ENCODE peak calls at places on chromosomes 16 and 17, in seven cellular contexts. K, N, P, L, X, F and J are unnamed samples.

GRCh38 chr16:54070944-54071343 is 215.6 kb downstream of the IRX3 start:
- DNase-seq in K (no peak), N (no peak), P (no peak), L (no peak), X (no peak), F (no peak), J (no peak)

GRCh38 chr16:67547423-67548264 is 14.7 kb upstream of the CTCF start:
- DNase-seq in K (peak), N (no peak), P (no peak), L (no peak), X (no peak), F (no peak), J (no peak)

GRCh38 chr17:47618416-47618815 is 31.3 kb upstream of the KPNB1 start:
- DNase-seq in K (no peak), N (peak), P (peak), L (no peak), X (no peak), F (no peak), J (no peak)

GRCh38 chr17:64073771-64074703 is 53.6 kb upstream of the ICAM2 start:
- DNase-seq in K (no peak), N (no peak), P (no peak), L (no peak), X (no peak), F (no peak), J (no peak)

GRCh38 chr16:23072084-23072599 is 77.1 kb downstream of the USP31 start:
- DNase-seq in K (no peak), N (peak), P (peak), L (no peak), X (no peak), F (no peak), J (no peak)

GRCh38 chr16:28180660-28181556 is 30.9 kb downstream of the XPO6 start:
- DNase-seq in K (no peak), N (no peak), P (peak), L (no peak), X (no peak), F (no peak), J (no peak)

GRCh38 chr17:41486809-41487530 is 2.7 kb downstream of the KRT36 start:
- DNase-seq in K (no peak), N (no peak), P (no peak), L (peak), X (peak), F (no peak), J (no peak)

GRCh38 chr17:80374039-80374731 is 40.8 kb upstream of the ENDOV start:
- DNase-seq in K (no peak), N (no peak), P (no peak), L (no peak), X (no peak), F (no peak), J (no peak)

GRCh38 chr17:74307984-74308773 is 17.8 kb upstream of the KIF19 start:
- DNase-seq in K (no peak), N (no peak), P (no peak), L (no peak), X (no peak), F (no peak), J (no peak)

GRCh38 chr16:10619271-10619849 is 39.0 kb upstream of the EMP2 start:
- DNase-seq in K (no peak), N (no peak), P (peak), L (no peak), X (no peak), F (no peak), J (no peak)

GRCh38 chr17:55895112-55895759 is 144.4 kb downstream of the PCTP start:
- DNase-seq in K (no peak), N (no peak), P (no peak), L (no peak), X (no peak), F (no peak), J (no peak)

GRCh38 chr17:4928881-4929280 is 3.2 kb upstream of the GP1BA start:
- DNase-seq in K (no peak), N (no peak), P (no peak), L (no peak), X (no peak), F (no peak), J (no peak)

GRCh38 chr16:77794586-77794985 is 6.2 kb downstream of the VAT1L start:
- DNase-seq in K (no peak), N (peak), P (peak), L (no peak), X (no peak), F (peak), J (peak)

GRCh38 chr17:63431939-63432804 is 13.9 kb downstream of the CYB561 start:
- DNase-seq in K (no peak), N (peak), P (no peak), L (no peak), X (no peak), F (no peak), J (no peak)

GRCh38 chr16:67204076-67204475 is 5.1 kb downstream of the ELMO3 start:
- DNase-seq in K (no peak), N (no peak), P (no peak), L (no peak), X (no peak), F (no peak), J (no peak)

GRCh38 chr17:56987283-56987834 is 9.4 kb downstream of the SCPEP1 start:
- DNase-seq in K (no peak), N (no peak), P (no peak), L (no peak), X (no peak), F (no peak), J (no peak)

GRCh38 chr17:49987681-49988441 is 7.2 kb downstream of the DLX3 start:
- DNase-seq in K (no peak), N (no peak), P (peak), L (peak), X (no peak), F (no peak), J (no peak)

GRCh38 chr16:56910654-56911539 is 21.0 kb upstream of the HERPUD1 start:
- DNase-seq in K (no peak), N (peak), P (no peak), L (no peak), X (no peak), F (peak), J (peak)

GRCh38 chr16:68972720-68973119 is 129.4 kb downstream of the TANGO6 start:
- DNase-seq in K (no peak), N (peak), P (peak), L (no peak), X (no peak), F (no peak), J (peak)

GRCh38 chr17:42276359-42276608 is at the start of gene STAT5B:
- DNase-seq in K (peak), N (no peak), P (peak), L (peak), X (peak), F (no peak), J (no peak)

GRCh38 chr16:67029249-67030096 is 524 bp downstream of the CBFB start:
- DNase-seq in K (peak), N (no peak), P (peak), L (peak), X (peak), F (no peak), J (no peak)

GRCh38 chr17:44829558-44830358 is at the start of gene GJC1:
- DNase-seq in K (no peak), N (no peak), P (peak), L (peak), X (peak), F (no peak), J (no peak)

GRCh38 chr17:27466748-27467375 is 10.6 kb downstream of the KSR1 start:
- DNase-seq in K (peak), N (no peak), P (no peak), L (peak), X (no peak), F (no peak), J (no peak)

GRCh38 chr16:86508028-86508946 is 2.0 kb upstream of the FOXF1 start:
- DNase-seq in K (no peak), N (no peak), P (no peak), L (peak), X (no peak), F (no peak), J (no peak)

GRCh38 chr16:10314811-10315210 is 71.0 kb upstream of the ATF7IP2 start:
- DNase-seq in K (no peak), N (peak), P (peak), L (no peak), X (no peak), F (peak), J (no peak)

GRCh38 chr17:48215583-48216139 is 108.1 kb downstream of the SNX11 start:
- DNase-seq in K (no peak), N (peak), P (peak), L (no peak), X (no peak), F (no peak), J (no peak)

GRCh38 chr16:83940157-83940556 is 12.9 kb upstream of the OSGIN1 start:
- DNase-seq in K (no peak), N (no peak), P (no peak), L (no peak), X (no peak), F (no peak), J (no peak)

GRCh38 chr16:87587636-87588035 is 14.7 kb upstream of the JPH3 start:
- DNase-seq in K (no peak), N (no peak), P (no peak), L (no peak), X (no peak), F (no peak), J (no peak)